ENCODE peak calls at places on chromosome 20, in nine cellular contexts. B is CD8-positive, alpha-beta T cell; J is cardiac muscle cell; E is lower lobe of right lung; M is spleen; T is heart left ventricle; X is hepatocyte; H is ovary; V is H9. Q is an unnamed sample.

GRCh38 chr20:19889011-19889953 is 127.9 kb upstream of the NAA20 start:
- DNase-seq in H (peak; percentile 58), V (no peak), B (no peak), E (no peak), X (peak; percentile 57), T (peak; percentile 74), M (peak; percentile 80), J (peak; percentile 89), Q (peak; percentile 21)

GRCh38 chr20:31675828-31676533 is 38.3 kb downstream of the COX4I2 start:
- DNase-seq in B (peak; percentile 41), M (peak; percentile 80), J (peak; percentile 83), V (no peak), T (no peak), X (no peak), H (peak; percentile 43), E (no peak), Q (no peak)

GRCh38 chr20:16710781-16711180 is 19.0 kb upstream of the SNRPB2 start:
- DNase-seq in H (no peak), M (no peak), J (no peak), X (no peak), B (no peak), T (no peak), V (no peak), E (no peak), Q (no peak)

GRCh38 chr20:30812739-30813411 is 444.6 kb upstream of the DEFB115 start:
- DNase-seq in H (no peak), T (no peak), B (no peak), V (no peak), J (no peak), E (no peak), X (no peak), M (peak; percentile 71), Q (no peak)

GRCh38 chr20:31717478-31717946 is 5.2 kb downstream of the BCL2L1 start:
- DNase-seq in M (no peak), X (no peak), H (no peak), B (no peak), V (no peak), E (no peak), T (no peak), J (no peak), Q (no peak)

GRCh38 chr20:23490817-23491216 is at the start of gene CST8:
- DNase-seq in X (no peak), J (no peak), H (no peak), B (no peak), M (no peak), V (no peak), T (no peak), E (no peak), Q (no peak)

GRCh38 chr20:62831361-62831788 is 14.5 kb downstream of the COL9A3 start:
- DNase-seq in H (no peak), V (no peak), E (no peak), J (no peak), M (peak; percentile 58), X (no peak), B (peak; percentile 3), T (peak; percentile 36), Q (peak; percentile 81)

GRCh38 chr20:371755-372542 is 8.6 kb upstream of the TRIB3 start:
- DNase-seq in E (peak; percentile 92), T (peak; percentile 75), J (peak; percentile 96), V (no peak), H (peak; percentile 42), M (peak; percentile 82), X (peak; percentile 89), B (no peak), Q (peak; percentile 82)

GRCh38 chr20:46323557-46323956 is 15.3 kb upstream of the CDH22 start:
- DNase-seq in V (no peak), E (no peak), X (no peak), B (no peak), J (no peak), H (no peak), M (no peak), T (peak; percentile 61), Q (no peak)

GRCh38 chr20:20085071-20085470 is 32.7 kb downstream of the CFAP61 start:
- DNase-seq in J (no peak), M (no peak), X (no peak), H (no peak), T (peak; percentile 69), B (no peak), E (no peak), V (no peak), Q (no peak)

GRCh38 chr20:38321959-38322598 is 18.1 kb downstream of the BPI start:
- DNase-seq in B (no peak), X (peak; percentile 79), H (peak; percentile 70), J (peak; percentile 81), V (peak; percentile 51), E (no peak), M (no peak), T (no peak), Q (peak; percentile 36)

GRCh38 chr20:23150304-23151007 is 64.3 kb upstream of the CD93 start:
- DNase-seq in B (no peak), J (no peak), E (no peak), M (no peak), V (peak; percentile 24), H (no peak), T (no peak), X (no peak), Q (no peak)

GRCh38 chr20:8432435-8433148 is 300.5 kb downstream of the PLCB1 start:
- DNase-seq in E (no peak), H (no peak), B (no peak), J (peak; percentile 27), M (no peak), X (no peak), V (no peak), T (no peak), Q (no peak)

DNA sequence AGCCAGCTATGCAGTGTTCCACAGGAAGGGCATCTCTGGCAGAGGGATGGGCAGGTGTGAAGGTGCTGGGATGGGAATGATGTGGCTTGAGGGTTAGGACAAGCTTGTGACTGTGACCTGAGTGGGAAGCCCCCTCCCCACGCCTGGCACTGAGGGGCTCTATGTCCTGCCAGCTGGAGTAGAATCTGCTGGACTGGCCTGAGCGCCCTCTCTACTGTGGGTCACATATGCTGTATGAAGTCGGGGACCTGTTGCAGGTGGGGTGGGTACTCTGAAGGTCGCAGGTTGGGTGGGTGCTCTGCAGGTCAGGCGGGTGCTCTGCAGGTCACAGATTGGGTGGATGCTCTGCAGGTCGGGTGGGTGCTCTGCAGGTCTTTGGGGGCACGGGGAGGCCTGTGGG is 20.3 kb downstream of the KCNG1 start:
- DNase-seq in H (no peak), T (no peak), X (no peak), V (no peak), J (no peak), B (no peak), M (peak; percentile 62), E (no peak), Q (no peak)
- TF ChIP-seq CTCF in H (no peak), T (no peak), X (no peak), V (no peak), J (no peak), B (no peak), M (no peak), E (no peak), Q (no peak)

GRCh38 chr20:53938739-53939138 is 131.7 kb downstream of the BCAS1 start:
- DNase-seq in H (no peak), X (no peak), M (no peak), E (no peak), B (no peak), J (no peak), V (no peak), T (no peak), Q (no peak)

GRCh38 chr20:53940883-53941546 is 129.4 kb downstream of the BCAS1 start:
- DNase-seq in J (peak; percentile 86), B (no peak), T (no peak), V (no peak), H (no peak), M (no peak), X (no peak), E (no peak), Q (peak; percentile 39)

GRCh38 chr20:53937929-53938367 is 132.4 kb downstream of the BCAS1 start:
- DNase-seq in X (no peak), H (no peak), V (no peak), E (no peak), T (no peak), J (no peak), M (no peak), B (no peak), Q (no peak)

GRCh38 chr20:53940356-53940694 is 130.1 kb downstream of the BCAS1 start:
- DNase-seq in B (no peak), E (no peak), V (no peak), X (no peak), H (no peak), M (no peak), T (no peak), J (no peak), Q (no peak)

DNA sequence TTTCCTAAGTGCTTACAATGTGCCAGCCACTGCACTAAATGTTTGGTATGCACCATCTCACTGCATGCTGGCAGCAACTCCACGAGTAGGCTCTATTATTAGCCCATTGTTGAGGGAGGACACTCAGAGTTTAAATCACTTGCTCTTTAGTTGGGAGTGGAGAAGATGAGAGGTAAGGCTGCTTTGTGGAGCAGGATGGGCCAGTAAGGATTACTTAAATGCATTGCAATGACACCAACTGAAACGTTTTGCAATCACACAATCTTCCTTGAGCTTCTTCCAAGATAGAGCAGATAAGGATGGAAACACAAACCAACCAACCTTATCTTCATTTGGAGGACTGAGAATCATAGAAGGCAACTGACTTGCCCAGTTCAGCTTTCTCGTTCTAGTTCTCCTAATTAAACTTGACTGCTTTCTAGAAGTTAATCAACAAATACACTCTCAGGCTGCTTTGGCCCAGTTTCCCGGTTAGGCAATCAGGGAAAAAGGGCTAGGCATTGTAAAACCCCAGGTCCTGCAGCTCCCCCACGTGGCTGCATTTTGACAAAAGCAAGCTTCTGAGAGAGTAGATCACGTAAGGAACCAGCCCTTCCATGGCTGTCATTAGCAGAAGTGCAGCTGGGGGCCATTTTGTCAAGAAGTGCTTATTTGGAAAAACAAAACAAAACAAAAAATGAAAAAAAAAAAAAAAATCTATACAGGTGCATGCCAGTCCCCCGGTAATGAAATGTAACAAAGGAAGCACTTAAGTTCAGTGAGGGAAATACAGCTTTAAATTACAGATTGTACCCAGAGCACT is 130.6 kb downstream of the BCAS1 start:
- DNase-seq in M (peak; percentile 92), H (peak; percentile 95), T (peak; percentile 91), V (peak; percentile 91), B (peak; percentile 67), E (peak; percentile 93), J (peak; percentile 97), X (peak; percentile 91), Q (peak; percentile 93)
- H3K27ac ChIP-seq in M (peak overlapping the region; percentile 75), H (no peak overlapping the region), T (peak overlapping the region; percentile 80), V (peak overlapping the region; percentile 53), B (no peak overlapping the region), E (peak overlapping the region; percentile 70), J (peak overlapping the region; percentile 87), X (peak overlapping the region; percentile 76), Q (peak overlapping the region; percentile 34)

GRCh38 chr20:53579581-53580375 is 13.9 kb downstream of the ZNF217 start:
- DNase-seq in H (no peak), T (no peak), J (peak; percentile 88), E (peak; percentile 42), B (no peak), M (no peak), V (no peak), X (peak; percentile 42), Q (no peak)
- TF ChIP-seq CTCF in H (no peak), T (no peak), J (no peak), E (no peak), B (no peak), M (no peak), V (no peak), X (no peak), Q (no peak)

DNA sequence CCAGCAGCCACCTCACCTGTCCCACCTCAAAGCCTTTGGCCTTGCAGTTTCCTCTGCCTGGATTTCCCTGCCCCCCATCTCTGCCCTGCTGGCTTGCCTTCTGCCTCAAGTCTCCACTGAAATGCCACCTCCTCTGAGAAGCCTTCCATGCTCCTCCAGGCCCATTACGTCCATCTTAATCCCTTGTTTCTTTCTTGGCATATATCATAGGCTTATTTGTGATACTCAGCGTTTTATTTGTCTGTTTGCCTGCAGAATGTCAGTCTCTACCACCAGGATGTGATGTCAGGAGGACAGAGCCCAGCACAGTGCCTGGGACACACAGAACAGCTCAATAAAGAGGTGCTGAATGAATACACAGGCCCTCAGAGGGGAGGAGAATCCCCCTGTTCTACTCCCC is 24.4 kb upstream of the TLDC2 start:
- DNase-seq in J (no peak), T (no peak), B (no peak), V (no peak), X (no peak), E (no peak), M (no peak), H (no peak), Q (no peak)
- H3K27ac ChIP-seq in J (no peak overlapping the region), T (peak overlapping the region; percentile 81), B (no peak overlapping the region), V (no peak overlapping the region), X (no peak overlapping the region), E (peak overlapping the region; percentile 81), M (peak overlapping the region; percentile 79), H (no peak overlapping the region), Q (peak overlapping the region; percentile 48)

Q was measured in body of pancreas.